ENCODE peak calls at places on chromosomes 11 and 22, in four cellular contexts. One of them, this sample, is unnamed.

GRCh38 chr22:30636226-30637077 is 871 bp downstream of the SLC35E4 start:
- DNase-seq in left ventricle myocardium inferior: peak
- DNase-seq in coronary artery: no peak
- DNase-seq in heart right ventricle: no peak
- DNase-seq in this sample: no peak

GRCh38 chr22:45686842-45687241 is 15.2 kb downstream of the ATXN10 start:
- DNase-seq in left ventricle myocardium inferior: no peak
- DNase-seq in coronary artery: no peak
- DNase-seq in heart right ventricle: no peak
- DNase-seq in this sample: no peak

GRCh38 chr11:21604564-21604963 is 588.3 kb upstream of the ANO5 start:
- DNase-seq in left ventricle myocardium inferior: no peak
- DNase-seq in coronary artery: no peak
- DNase-seq in heart right ventricle: no peak
- DNase-seq in this sample: no peak

GRCh38 chr11:63622318-63622717 is 8.1 kb upstream of the PLAAT3 start:
- DNase-seq in left ventricle myocardium inferior: no peak
- DNase-seq in coronary artery: peak
- DNase-seq in heart right ventricle: no peak
- DNase-seq in this sample: peak

GRCh38 chr11:44865866-44866272 is 84.8 kb downstream of the TP53I11 start:
- DNase-seq in left ventricle myocardium inferior: peak
- DNase-seq in coronary artery: no peak
- DNase-seq in heart right ventricle: peak
- DNase-seq in this sample: no peak

GRCh38 chr11:112288021-112288420 is 27.4 kb upstream of the PLET1 start:
- DNase-seq in left ventricle myocardium inferior: no peak
- DNase-seq in coronary artery: no peak
- DNase-seq in heart right ventricle: no peak
- DNase-seq in this sample: no peak

GRCh38 chr11:82183346-82183745 is 550.3 kb downstream of the FAM181B start:
- DNase-seq in left ventricle myocardium inferior: no peak
- DNase-seq in coronary artery: no peak
- DNase-seq in heart right ventricle: no peak
- DNase-seq in this sample: no peak

GRCh38 chr22:18057568-18058209 is 20.1 kb upstream of the PEX26 start:
- DNase-seq in left ventricle myocardium inferior: no peak
- DNase-seq in coronary artery: peak
- DNase-seq in heart right ventricle: peak
- DNase-seq in this sample: peak

GRCh38 chr11:110808291-110808690 is 96.1 kb upstream of the ARHGAP20 start:
- DNase-seq in left ventricle myocardium inferior: no peak
- DNase-seq in coronary artery: no peak
- DNase-seq in heart right ventricle: no peak
- DNase-seq in this sample: no peak

GRCh38 chr11:57274904-57275498 is 38.0 kb upstream of the APLNR start:
- DNase-seq in left ventricle myocardium inferior: no peak
- DNase-seq in coronary artery: no peak
- DNase-seq in heart right ventricle: no peak
- DNase-seq in this sample: no peak

GRCh38 chr22:30486118-30486517 is 14.3 kb upstream of the SEC14L3 start:
- DNase-seq in left ventricle myocardium inferior: no peak
- DNase-seq in coronary artery: no peak
- DNase-seq in heart right ventricle: no peak
- DNase-seq in this sample: no peak

GRCh38 chr11:71252782-71253730 is 679 bp upstream of the SHANK2 start:
- DNase-seq in left ventricle myocardium inferior: no peak
- DNase-seq in coronary artery: no peak
- DNase-seq in heart right ventricle: no peak
- DNase-seq in this sample: no peak

GRCh38 chr22:45227645-45228400 is 12.9 kb downstream of the KIAA0930 start:
- DNase-seq in left ventricle myocardium inferior: no peak
- DNase-seq in coronary artery: peak
- DNase-seq in heart right ventricle: no peak
- DNase-seq in this sample: no peak

DNA sequence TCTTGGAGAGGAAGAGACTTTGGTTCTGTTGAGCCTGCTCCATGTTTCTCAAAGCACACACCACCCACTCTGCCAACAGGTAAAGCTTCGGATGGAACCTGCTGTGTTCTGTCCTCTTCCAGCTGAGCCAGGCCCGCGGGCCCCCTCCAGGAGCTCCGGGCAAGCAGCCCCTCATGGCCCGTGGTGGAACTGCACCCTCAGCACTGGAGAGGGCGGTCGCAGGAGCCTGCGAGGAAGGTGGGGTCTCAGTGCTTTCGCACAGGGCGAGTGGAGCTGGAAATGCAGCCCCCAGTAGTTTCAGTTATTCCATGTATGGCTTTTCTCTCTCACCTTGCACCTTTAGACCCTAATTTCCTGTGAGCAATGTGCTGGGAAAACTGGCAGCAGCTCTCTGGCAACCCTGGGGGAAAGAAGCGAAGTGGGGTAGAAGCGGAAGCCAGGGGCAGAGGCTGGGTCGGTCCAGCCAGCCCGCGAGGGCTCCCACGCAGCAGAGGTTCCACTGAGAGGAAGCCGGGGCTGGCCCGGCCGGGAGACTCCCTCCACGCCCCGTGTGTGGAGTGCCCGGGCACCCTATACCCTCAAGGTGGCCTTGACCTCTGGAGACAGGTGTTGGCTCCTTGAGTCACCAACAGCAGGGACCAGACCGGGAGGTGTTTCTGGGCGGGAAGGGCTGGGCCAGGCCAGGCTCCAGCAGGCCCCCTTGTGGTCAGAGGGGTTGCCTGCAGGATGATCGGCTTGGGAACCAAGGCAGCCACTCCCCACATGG is 119.9 kb upstream of the TMEM45B start:
- DNase-seq in left ventricle myocardium inferior: peak
- DNase-seq in coronary artery: no peak
- DNase-seq in heart right ventricle: peak
- DNase-seq in this sample: no peak
- H3K4me3 ChIP-seq in left ventricle myocardium inferior: peak
- H3K4me3 ChIP-seq in coronary artery: peak
- H3K4me3 ChIP-seq in heart right ventricle: peak
- H3K4me3 ChIP-seq in this sample: no peak

DNA sequence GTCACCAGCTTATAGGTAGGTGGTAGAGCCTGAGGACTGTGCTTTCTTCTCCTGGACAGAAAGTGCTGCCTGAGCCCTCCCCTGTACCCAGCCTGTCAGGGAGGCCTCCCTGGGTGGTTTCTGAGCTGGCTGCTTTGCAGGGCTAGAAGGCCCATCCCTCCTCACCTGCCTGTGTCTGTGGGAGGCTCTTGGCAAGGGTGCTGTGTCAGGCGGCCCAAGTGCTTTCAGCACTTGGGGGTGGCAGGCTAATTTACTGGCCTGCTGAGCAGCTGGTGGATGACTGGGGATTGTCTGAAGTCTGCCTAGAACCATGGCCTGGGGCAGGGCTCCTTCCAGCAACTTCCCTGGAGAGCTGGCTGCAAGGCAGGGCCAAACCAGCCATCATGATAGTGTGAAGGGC is 139.0 kb upstream of the NAV2 start:
- DNase-seq in left ventricle myocardium inferior: peak
- DNase-seq in coronary artery: peak
- DNase-seq in heart right ventricle: peak
- DNase-seq in this sample: no peak
- H3K4me3 ChIP-seq in left ventricle myocardium inferior: no peak
- H3K4me3 ChIP-seq in coronary artery: no peak
- H3K4me3 ChIP-seq in heart right ventricle: no peak
- H3K4me3 ChIP-seq in this sample: no peak

DNA sequence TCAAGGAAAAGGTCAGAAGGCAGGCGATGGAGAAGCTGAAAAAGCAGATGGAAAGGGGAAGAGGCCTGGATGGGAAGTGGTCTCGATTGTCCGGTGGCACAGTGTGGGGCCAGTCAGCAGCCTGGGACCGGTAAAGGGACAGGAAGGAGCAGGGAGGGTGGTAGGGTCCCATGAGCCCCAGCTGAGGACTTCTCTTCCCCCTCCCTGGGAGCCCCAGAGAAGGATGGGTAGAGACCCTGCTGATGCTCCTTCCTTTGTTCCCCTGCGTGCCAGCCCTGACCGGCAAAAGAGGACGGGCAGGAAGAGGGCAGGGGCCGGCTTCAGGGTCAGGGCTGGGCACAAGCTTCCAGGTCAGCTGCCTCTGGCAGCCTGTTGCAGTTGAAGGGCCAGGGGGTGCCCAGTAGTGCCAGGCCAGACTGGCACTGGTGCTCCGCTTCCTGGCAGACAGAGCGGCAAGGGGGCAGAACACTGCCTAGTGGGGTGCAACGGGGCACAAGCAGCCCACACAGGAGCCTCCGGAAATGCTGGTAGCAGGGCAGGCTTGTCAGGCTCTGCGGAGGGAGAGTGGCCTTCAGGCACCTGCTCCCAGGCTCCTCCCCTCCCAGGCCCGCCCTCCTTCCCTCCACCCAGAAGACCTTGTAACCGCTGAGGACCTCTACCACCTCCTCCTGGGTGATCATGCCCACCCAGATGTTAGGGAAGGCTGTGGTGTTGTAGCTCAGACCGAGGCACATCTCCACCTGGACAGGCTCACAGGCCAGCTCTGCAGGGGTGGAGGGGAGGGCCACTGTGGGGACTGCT is 739 bp upstream of the C1QTNF5 start:
- DNase-seq in left ventricle myocardium inferior: no peak
- DNase-seq in coronary artery: peak
- DNase-seq in heart right ventricle: no peak
- DNase-seq in this sample: peak
- H3K4me3 ChIP-seq in left ventricle myocardium inferior: peak
- H3K4me3 ChIP-seq in coronary artery: peak
- H3K4me3 ChIP-seq in heart right ventricle: peak
- H3K4me3 ChIP-seq in this sample: peak

GRCh38 chr11:415640-416041 is 842 bp upstream of the SIGIRR start:
- DNase-seq in left ventricle myocardium inferior: no peak
- DNase-seq in coronary artery: no peak
- DNase-seq in heart right ventricle: no peak
- DNase-seq in this sample: no peak

GRCh38 chr11:416051-416756 is 1.4 kb upstream of the SIGIRR start:
- DNase-seq in left ventricle myocardium inferior: no peak
- DNase-seq in coronary artery: no peak
- DNase-seq in heart right ventricle: no peak
- DNase-seq in this sample: no peak

GRCh38 chr11:414333-414857 is 404 bp downstream of the SIGIRR start:
- DNase-seq in left ventricle myocardium inferior: no peak
- DNase-seq in coronary artery: no peak
- DNase-seq in heart right ventricle: no peak
- DNase-seq in this sample: no peak

GRCh38 chr11:412641-413119 is 2.1 kb downstream of the SIGIRR start:
- DNase-seq in left ventricle myocardium inferior: no peak
- DNase-seq in coronary artery: no peak
- DNase-seq in heart right ventricle: no peak
- DNase-seq in this sample: no peak

DNA sequence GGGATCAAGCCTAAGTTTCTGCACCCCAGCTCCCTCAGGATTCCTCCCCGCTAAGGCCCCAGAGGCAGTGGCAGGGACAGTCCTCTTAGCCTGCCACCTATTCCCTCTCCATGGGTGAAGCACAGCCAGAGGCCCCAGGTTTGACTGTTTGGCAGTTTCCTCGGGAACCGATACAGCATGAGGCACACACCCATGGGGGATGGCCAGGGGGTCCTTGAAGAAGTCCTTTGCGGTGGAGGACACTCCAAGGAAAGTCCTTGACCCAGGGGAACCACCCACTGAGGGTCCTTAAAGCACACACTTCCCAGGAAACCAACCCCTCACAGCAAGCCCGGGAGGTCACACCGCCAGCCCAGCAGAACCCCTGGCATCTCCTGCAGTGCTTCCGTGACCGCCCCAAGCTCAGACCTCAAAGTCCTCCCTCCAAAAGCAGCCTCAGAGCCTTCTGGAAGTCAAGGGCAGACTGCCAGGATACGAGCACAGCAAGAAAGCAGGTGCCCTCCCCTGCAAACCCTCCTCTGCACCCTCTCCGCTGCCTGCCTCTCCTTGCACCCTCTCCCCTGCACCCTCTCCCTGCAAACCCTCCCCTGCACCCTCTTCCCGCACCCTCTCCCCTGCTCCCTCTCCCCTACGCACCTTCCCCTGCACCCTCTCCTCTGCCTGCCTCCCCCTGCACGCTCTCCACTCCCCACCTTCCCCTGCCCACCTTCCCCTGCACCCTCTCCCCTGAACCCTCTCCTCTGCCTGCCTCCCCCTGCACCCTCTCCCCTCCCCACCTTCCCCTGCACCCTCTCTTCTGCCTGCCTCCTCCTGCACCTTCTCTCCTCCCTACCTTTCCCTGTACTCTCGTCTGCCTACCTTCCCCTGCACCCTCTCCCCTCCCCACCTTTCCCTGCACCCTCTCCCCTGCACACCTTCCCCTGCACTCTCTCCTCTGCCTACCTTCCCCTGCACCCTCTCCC is 1.4 kb downstream of the SIGIRR start:
- DNase-seq in left ventricle myocardium inferior: no peak
- DNase-seq in coronary artery: no peak
- DNase-seq in heart right ventricle: no peak
- DNase-seq in this sample: no peak
- H3K4me3 ChIP-seq in left ventricle myocardium inferior: peak
- H3K4me3 ChIP-seq in coronary artery: no peak
- H3K4me3 ChIP-seq in heart right ventricle: no peak
- H3K4me3 ChIP-seq in this sample: no peak

GRCh38 chr11:64720167-64720566 is 2.8 kb downstream of the NRXN2 start:
- DNase-seq in left ventricle myocardium inferior: no peak
- DNase-seq in coronary artery: no peak
- DNase-seq in heart right ventricle: no peak
- DNase-seq in this sample: no peak
- H3K4me3 ChIP-seq in left ventricle myocardium inferior: no peak
- H3K4me3 ChIP-seq in coronary artery: no peak
- H3K4me3 ChIP-seq in heart right ventricle: no peak
- H3K4me3 ChIP-seq in this sample: no peak

GRCh38 chr11:73100578-73100977 is 41.5 kb downstream of the FCHSD2 start:
- DNase-seq in left ventricle myocardium inferior: no peak
- DNase-seq in coronary artery: no peak
- DNase-seq in heart right ventricle: no peak
- DNase-seq in this sample: no peak

GRCh38 chr11:73099512-73100266 is 42.4 kb downstream of the FCHSD2 start:
- DNase-seq in left ventricle myocardium inferior: no peak
- DNase-seq in coronary artery: no peak
- DNase-seq in heart right ventricle: no peak
- DNase-seq in this sample: no peak

GRCh38 chr11:73095613-73096012 is 46.5 kb downstream of the FCHSD2 start:
- DNase-seq in left ventricle myocardium inferior: no peak
- DNase-seq in coronary artery: no peak
- DNase-seq in heart right ventricle: peak
- DNase-seq in this sample: no peak
- H3K4me3 ChIP-seq in left ventricle myocardium inferior: no peak
- H3K4me3 ChIP-seq in coronary artery: no peak
- H3K4me3 ChIP-seq in heart right ventricle: no peak
- H3K4me3 ChIP-seq in this sample: no peak